ENCODE peak calls at places on chromosomes 5 and 9, in ten cellular contexts. One of them, this sample, is unnamed. For H3K4me1, the result is how much of the 10 kb centered on the place peaks cover.

GRCh38 chr5:8864053-8864452 is 681.8 kb downstream of the SEMA5A start:
- DNase-seq in heart right ventricle: no peak
- DNase-seq in IMR-90: peak
- DNase-seq in breast epithelium: no peak
- DNase-seq in esophagus muscularis mucosa: no peak
- DNase-seq in PC-9: no peak
- DNase-seq in ovary: no peak
- DNase-seq in psoas muscle: no peak
- DNase-seq in A549: peak
- DNase-seq in fibroblast of lung: peak
- DNase-seq in this sample: no peak

GRCh38 chr9:135000647-135001245 is 83.0 kb upstream of the FCN1 start:
- DNase-seq in heart right ventricle: no peak
- DNase-seq in fibroblast of lung: peak
- DNase-seq in PC-9: no peak
- DNase-seq in esophagus muscularis mucosa: no peak
- DNase-seq in psoas muscle: no peak
- DNase-seq in breast epithelium: no peak
- DNase-seq in IMR-90: no peak
- DNase-seq in A549: peak
- DNase-seq in ovary: no peak
- DNase-seq in this sample: no peak

GRCh38 chr5:75384218-75384617 is 47.2 kb downstream of the HMGCR start:
- DNase-seq in ovary: no peak
- DNase-seq in fibroblast of lung: no peak
- DNase-seq in breast epithelium: no peak
- DNase-seq in esophagus muscularis mucosa: no peak
- DNase-seq in A549: no peak
- DNase-seq in psoas muscle: no peak
- DNase-seq in heart right ventricle: no peak
- DNase-seq in IMR-90: no peak
- DNase-seq in PC-9: no peak
- DNase-seq in this sample: no peak

GRCh38 chr5:154884424-154884823 is 26.0 kb downstream of the CNOT8 start:
- DNase-seq in A549: no peak
- DNase-seq in ovary: no peak
- DNase-seq in IMR-90: no peak
- DNase-seq in fibroblast of lung: no peak
- DNase-seq in esophagus muscularis mucosa: no peak
- DNase-seq in psoas muscle: no peak
- DNase-seq in PC-9: no peak
- DNase-seq in heart right ventricle: no peak
- DNase-seq in breast epithelium: no peak
- DNase-seq in this sample: no peak

GRCh38 chr5:163473613-163474243 is 13.3 kb downstream of the HMMR start:
- DNase-seq in PC-9: no peak
- DNase-seq in A549: no peak
- DNase-seq in esophagus muscularis mucosa: no peak
- DNase-seq in IMR-90: no peak
- DNase-seq in heart right ventricle: no peak
- DNase-seq in ovary: no peak
- DNase-seq in fibroblast of lung: peak
- DNase-seq in psoas muscle: no peak
- DNase-seq in breast epithelium: no peak
- DNase-seq in this sample: no peak

GRCh38 chr5:131305906-131306305 is 42.1 kb downstream of the CDC42SE2 start:
- DNase-seq in A549: no peak
- DNase-seq in IMR-90: peak
- DNase-seq in psoas muscle: no peak
- DNase-seq in esophagus muscularis mucosa: no peak
- DNase-seq in PC-9: no peak
- DNase-seq in heart right ventricle: no peak
- DNase-seq in breast epithelium: no peak
- DNase-seq in ovary: no peak
- DNase-seq in fibroblast of lung: peak
- DNase-seq in this sample: no peak

GRCh38 chr5:167280111-167280510 is 1011.3 kb upstream of the WWC1 start:
- DNase-seq in psoas muscle: no peak
- DNase-seq in fibroblast of lung: no peak
- DNase-seq in breast epithelium: no peak
- DNase-seq in heart right ventricle: no peak
- DNase-seq in PC-9: no peak
- DNase-seq in A549: no peak
- DNase-seq in ovary: no peak
- DNase-seq in IMR-90: no peak
- DNase-seq in esophagus muscularis mucosa: no peak
- DNase-seq in this sample: no peak

GRCh38 chr5:90410178-90410762 is 714 bp upstream of the CETN3 start:
- DNase-seq in breast epithelium: no peak
- DNase-seq in esophagus muscularis mucosa: no peak
- DNase-seq in heart right ventricle: no peak
- DNase-seq in psoas muscle: no peak
- DNase-seq in ovary: no peak
- DNase-seq in fibroblast of lung: no peak
- DNase-seq in PC-9: no peak
- DNase-seq in IMR-90: no peak
- DNase-seq in A549: no peak
- DNase-seq in this sample: no peak

GRCh38 chr5:28862137-28862859 is 1823.9 kb upstream of the CDH9 start:
- DNase-seq in ovary: no peak
- DNase-seq in fibroblast of lung: no peak
- DNase-seq in A549: peak
- DNase-seq in breast epithelium: no peak
- DNase-seq in IMR-90: no peak
- DNase-seq in psoas muscle: no peak
- DNase-seq in heart right ventricle: no peak
- DNase-seq in PC-9: no peak
- DNase-seq in esophagus muscularis mucosa: no peak
- DNase-seq in this sample: no peak

GRCh38 chr5:140240987-140241706 is 61.8 kb downstream of the PFDN1 start:
- DNase-seq in psoas muscle: peak
- DNase-seq in breast epithelium: peak
- DNase-seq in IMR-90: peak
- DNase-seq in esophagus muscularis mucosa: peak
- DNase-seq in ovary: peak
- DNase-seq in A549: peak
- DNase-seq in fibroblast of lung: peak
- DNase-seq in PC-9: peak
- DNase-seq in heart right ventricle: peak
- DNase-seq in this sample: peak

GRCh38 chr5:142720561-142721275 is 34.8 kb upstream of the FGF1 start:
- DNase-seq in breast epithelium: peak
- DNase-seq in ovary: no peak
- DNase-seq in A549: peak
- DNase-seq in heart right ventricle: no peak
- DNase-seq in psoas muscle: no peak
- DNase-seq in fibroblast of lung: peak
- DNase-seq in IMR-90: peak
- DNase-seq in esophagus muscularis mucosa: no peak
- DNase-seq in PC-9: peak
- DNase-seq in this sample: peak

GRCh38 chr5:179143446-179143845 is 83.3 kb downstream of the ZNF354C start:
- DNase-seq in esophagus muscularis mucosa: no peak
- DNase-seq in psoas muscle: no peak
- DNase-seq in A549: no peak
- DNase-seq in PC-9: no peak
- DNase-seq in IMR-90: peak
- DNase-seq in heart right ventricle: no peak
- DNase-seq in ovary: no peak
- DNase-seq in fibroblast of lung: peak
- DNase-seq in breast epithelium: no peak
- DNase-seq in this sample: no peak

GRCh38 chr9:109681301-109681700 is 98.7 kb upstream of the PALM2AKAP2 start:
- DNase-seq in fibroblast of lung: no peak
- DNase-seq in ovary: no peak
- DNase-seq in A549: no peak
- DNase-seq in IMR-90: no peak
- DNase-seq in esophagus muscularis mucosa: no peak
- DNase-seq in PC-9: no peak
- DNase-seq in heart right ventricle: no peak
- DNase-seq in psoas muscle: no peak
- DNase-seq in breast epithelium: no peak
- DNase-seq in this sample: no peak

GRCh38 chr5:8730194-8730593 is 815.7 kb downstream of the SEMA5A start:
- DNase-seq in psoas muscle: no peak
- DNase-seq in ovary: no peak
- DNase-seq in A549: no peak
- DNase-seq in esophagus muscularis mucosa: no peak
- DNase-seq in PC-9: no peak
- DNase-seq in IMR-90: peak
- DNase-seq in heart right ventricle: no peak
- DNase-seq in fibroblast of lung: peak
- DNase-seq in breast epithelium: no peak
- DNase-seq in this sample: no peak

DNA sequence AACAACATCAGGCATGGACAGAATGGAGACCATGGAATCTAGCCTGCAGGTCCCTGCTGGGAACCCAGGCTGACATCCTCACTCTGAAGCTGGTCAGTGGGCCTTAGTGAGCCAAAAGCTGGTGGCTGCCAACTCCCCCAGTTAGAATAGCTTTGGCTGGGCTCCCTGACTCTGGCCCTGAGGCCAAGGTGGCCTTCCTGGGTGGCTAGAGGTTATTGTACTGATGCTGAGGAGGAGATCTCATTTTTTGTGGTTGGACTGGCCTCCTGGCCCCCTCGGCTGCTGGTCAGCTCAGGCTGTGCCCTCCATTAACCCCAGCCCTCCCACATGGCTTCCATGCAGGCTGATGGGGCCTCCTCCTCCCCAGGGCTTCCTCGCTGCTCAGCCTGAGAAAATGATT is 101.2 kb upstream of the PANK3 start:
- DNase-seq in IMR-90: no peak
- DNase-seq in fibroblast of lung: no peak
- DNase-seq in esophagus muscularis mucosa: no peak
- DNase-seq in PC-9: no peak
- DNase-seq in psoas muscle: no peak
- DNase-seq in breast epithelium: no peak
- DNase-seq in heart right ventricle: no peak
- DNase-seq in A549: no peak
- DNase-seq in ovary: no peak
- DNase-seq in this sample: no peak
- H3K27ac ChIP-seq in IMR-90: no peak
- H3K27ac ChIP-seq in fibroblast of lung: no peak
- H3K27ac ChIP-seq in esophagus muscularis mucosa: no peak
- H3K27ac ChIP-seq in PC-9: no peak
- H3K27ac ChIP-seq in psoas muscle: no peak
- H3K27ac ChIP-seq in breast epithelium: no peak
- H3K27ac ChIP-seq in heart right ventricle: peak
- H3K27ac ChIP-seq in A549: no peak
- H3K27ac ChIP-seq in ovary: peak
- H3K27ac ChIP-seq in this sample: peak

DNA sequence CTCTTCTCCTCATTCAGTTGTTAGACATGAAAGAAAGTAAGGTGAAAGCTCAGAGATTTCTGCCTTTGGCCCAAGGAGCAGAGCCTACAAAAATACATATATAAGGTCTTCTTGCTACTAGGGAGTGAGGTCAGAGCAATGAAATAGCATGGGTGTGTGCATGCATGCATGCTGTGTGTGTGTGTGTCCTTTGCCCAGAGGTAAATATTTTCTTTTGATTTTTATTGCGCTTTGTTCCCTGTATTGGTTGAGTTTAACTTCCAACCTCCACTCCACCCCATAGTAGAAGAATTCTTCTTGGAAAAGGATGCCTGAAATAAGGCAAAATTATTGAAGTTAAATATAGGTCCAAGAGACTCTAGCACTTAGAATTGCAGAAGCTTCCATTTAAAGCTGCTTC is 248.0 kb upstream of the PTGER4 start:
- DNase-seq in PC-9: no peak
- DNase-seq in psoas muscle: no peak
- DNase-seq in IMR-90: no peak
- DNase-seq in ovary: no peak
- DNase-seq in A549: no peak
- DNase-seq in breast epithelium: no peak
- DNase-seq in heart right ventricle: no peak
- DNase-seq in esophagus muscularis mucosa: no peak
- DNase-seq in fibroblast of lung: no peak
- DNase-seq in this sample: no peak
- TF ChIP-seq CTCF in PC-9: no peak
- TF ChIP-seq CTCF in psoas muscle: no peak
- TF ChIP-seq CTCF in IMR-90: no peak
- TF ChIP-seq CTCF in ovary: no peak
- TF ChIP-seq CTCF in A549: no peak
- TF ChIP-seq CTCF in breast epithelium: no peak
- TF ChIP-seq CTCF in heart right ventricle: no peak
- TF ChIP-seq CTCF in esophagus muscularis mucosa: no peak
- TF ChIP-seq CTCF in fibroblast of lung: no peak
- TF ChIP-seq CTCF in this sample: no peak

GRCh38 chr9:120696551-120697230 is 17.6 kb downstream of the MEGF9 start:
- DNase-seq in heart right ventricle: no peak
- DNase-seq in ovary: no peak
- DNase-seq in psoas muscle: no peak
- DNase-seq in IMR-90: peak
- DNase-seq in breast epithelium: no peak
- DNase-seq in esophagus muscularis mucosa: no peak
- DNase-seq in fibroblast of lung: no peak
- DNase-seq in PC-9: no peak
- DNase-seq in A549: peak
- DNase-seq in this sample: no peak
- H3K4me1 ChIP-seq in heart right ventricle: under half
- H3K4me1 ChIP-seq in ovary: under half
- H3K4me1 ChIP-seq in psoas muscle: under half
- H3K4me1 ChIP-seq in IMR-90: under half
- H3K4me1 ChIP-seq in breast epithelium: under half
- H3K4me1 ChIP-seq in esophagus muscularis mucosa: under half
- H3K4me1 ChIP-seq in fibroblast of lung: under half
- H3K4me1 ChIP-seq in PC-9: under half
- H3K4me1 ChIP-seq in A549: half or more
- H3K4me1 ChIP-seq in this sample: under half

DNA sequence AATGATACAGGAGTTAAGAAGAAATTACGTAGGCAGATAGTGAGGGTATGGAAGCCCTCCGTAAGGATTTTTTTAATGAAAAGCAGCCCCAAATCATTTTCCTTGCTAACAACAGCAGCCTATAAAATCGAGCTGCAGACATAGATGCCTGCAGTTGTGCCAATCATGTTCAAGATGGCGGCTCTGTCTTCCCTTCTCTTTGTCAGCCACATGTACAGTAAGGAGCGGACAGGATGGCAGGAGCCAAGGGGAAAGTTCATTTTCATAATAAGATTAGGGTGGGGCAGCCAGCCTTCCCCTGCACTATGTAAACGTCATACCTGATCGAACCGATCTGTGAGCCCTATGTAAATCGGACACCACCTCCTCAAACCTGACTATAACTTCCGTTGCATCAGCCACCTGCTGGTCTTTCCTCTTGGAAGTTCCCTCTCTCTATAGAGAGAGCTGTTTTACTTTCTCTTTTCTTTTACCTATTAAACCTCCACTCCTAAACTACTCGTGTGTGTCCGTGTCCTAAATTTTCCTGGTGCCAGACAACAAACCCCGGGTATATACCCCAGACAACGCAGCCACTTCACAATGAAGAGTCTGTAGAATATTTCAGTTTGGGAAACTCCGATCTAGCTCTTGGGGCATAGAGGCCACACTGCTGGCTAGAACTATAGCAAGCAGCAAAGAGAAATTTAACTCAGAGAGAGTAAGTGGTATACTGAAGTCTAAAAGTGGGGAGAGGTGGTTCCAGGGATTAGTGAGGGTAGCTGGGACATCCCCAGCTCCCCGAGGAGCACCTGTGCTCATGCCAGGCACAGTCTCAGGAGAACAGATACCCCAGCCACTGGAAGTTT is 20.8 kb upstream of the SLC24A2 start:
- DNase-seq in IMR-90: no peak
- DNase-seq in fibroblast of lung: no peak
- DNase-seq in esophagus muscularis mucosa: no peak
- DNase-seq in ovary: no peak
- DNase-seq in PC-9: no peak
- DNase-seq in breast epithelium: no peak
- DNase-seq in psoas muscle: no peak
- DNase-seq in A549: peak
- DNase-seq in heart right ventricle: no peak
- DNase-seq in this sample: no peak
- H3K27ac ChIP-seq in IMR-90: no peak
- H3K27ac ChIP-seq in fibroblast of lung: no peak
- H3K27ac ChIP-seq in esophagus muscularis mucosa: no peak
- H3K27ac ChIP-seq in ovary: no peak
- H3K27ac ChIP-seq in PC-9: no peak
- H3K27ac ChIP-seq in breast epithelium: no peak
- H3K27ac ChIP-seq in psoas muscle: no peak
- H3K27ac ChIP-seq in A549: no peak
- H3K27ac ChIP-seq in heart right ventricle: no peak
- H3K27ac ChIP-seq in this sample: no peak

This sample was measured in ascending aorta.